ENCODE peak calls at places on chromosomes 4 and X, in six cellular contexts. Z is right cardiac atrium, U is neural progenitor cell, I is aorta, Y is IMR-90, T is upper lobe of left lung. V is an unnamed sample. For H3K27me3, the result is how much of the 10 kb centered on the place peaks cover.

GRCh38 chr4:181162266-181163063 is 1080.7 kb upstream of the TENM3 start:
- DNase-seq in Z (no peak), U (no peak), I (no peak), Y (no peak), T (no peak), V (no peak)

GRCh38 chrX:76148011-76148665 is 24.7 kb upstream of the PBDC1 start:
- DNase-seq in Z (no peak), U (no peak), I (no peak), Y (peak), T (no peak), V (peak)

GRCh38 chrX:113400193-113400704 is 559.6 kb upstream of the AMOT start:
- DNase-seq in Z (no peak), U (peak), I (no peak), Y (no peak), T (no peak), V (peak)

GRCh38 chrX:119791437-119792231 is at the start of gene RPL39:
- DNase-seq in Z (peak), U (peak), I (peak), Y (peak), T (peak), V (peak)

GRCh38 chr4:145829629-145830395 is 108.8 kb downstream of the ZNF827 start:
- DNase-seq in Z (no peak), U (no peak), I (no peak), Y (no peak), T (no peak), V (no peak)

GRCh38 chrX:143633530-143634372 is 2.1 kb downstream of the SLITRK4 start:
- DNase-seq in Z (peak), U (peak), I (peak), Y (no peak), T (peak), V (no peak)

GRCh38 chr4:38145033-38145673 is 185.0 kb downstream of the PTTG2 start:
- DNase-seq in Z (no peak), U (no peak), I (no peak), Y (no peak), T (no peak), V (no peak)

GRCh38 chr4:153010137-153010536 is 74.0 kb downstream of the FHDC1 start:
- DNase-seq in Z (no peak), U (no peak), I (no peak), Y (no peak), T (no peak), V (no peak)

DNA sequence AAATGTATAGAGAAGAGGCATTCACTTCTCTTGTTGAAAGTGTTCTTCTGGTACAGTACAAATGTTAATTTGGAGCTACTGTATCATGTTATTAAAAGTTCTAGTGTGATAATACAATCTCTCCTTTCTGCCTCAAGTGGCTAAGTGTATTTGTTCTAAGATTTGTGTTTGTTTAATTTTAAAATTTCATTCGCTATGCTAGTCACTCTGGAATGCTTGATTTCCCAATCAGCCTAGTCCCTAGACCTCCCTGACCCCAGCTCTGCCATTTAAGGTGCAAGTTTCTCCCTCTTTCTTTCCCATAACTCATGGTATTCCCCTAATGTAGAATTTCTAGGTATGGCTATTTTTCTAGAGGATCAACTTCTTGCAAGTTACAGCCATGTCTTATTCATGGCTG is 817.4 kb downstream of the STIM2 start:
- DNase-seq in Z (no peak), U (no peak), I (no peak), Y (no peak), T (no peak), V (peak)
- H3K27me3 ChIP-seq in Z (under half), U (under half), I (under half), Y (under half), T (under half), V (under half)

DNA sequence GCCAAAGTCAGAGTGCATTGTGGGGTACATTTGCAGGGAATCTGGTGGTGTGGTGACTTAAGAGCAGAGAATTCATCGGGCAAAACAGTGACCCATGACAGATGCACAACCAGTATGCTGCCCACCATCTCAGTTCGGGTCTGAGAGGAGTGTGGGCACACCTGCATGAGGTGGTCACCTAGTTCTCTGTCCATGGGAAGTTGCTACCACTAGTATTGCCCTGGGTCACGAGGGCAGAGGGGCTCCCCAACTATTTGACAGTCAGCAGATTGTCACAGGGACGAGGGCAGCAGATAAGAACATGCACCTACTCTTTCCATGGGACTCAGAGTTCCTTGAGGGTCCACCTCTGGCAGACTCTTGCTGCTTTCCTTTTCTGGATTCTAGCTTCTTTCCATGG is 305.2 kb upstream of the MAOA start:
- DNase-seq in Z (no peak), U (no peak), I (no peak), Y (no peak), T (no peak), V (no peak)
- H3K27me3 ChIP-seq in Z (under half), U (under half), I (under half), Y (under half), T (under half), V (under half)

GRCh38 chr4:5708829-5709680 is 696 bp upstream of the EVC2 start:
- DNase-seq in Z (peak), U (peak), I (no peak), Y (no peak), T (peak), V (no peak)
- H3K27me3 ChIP-seq in Z (under half), U (under half), I (under half), Y (under half), T (under half), V (under half)

GRCh38 chr4:169975131-169975836 is 50.9 kb downstream of the MFAP3L start:
- DNase-seq in Z (no peak), U (no peak), I (no peak), Y (no peak), T (no peak), V (peak)
- H3K27me3 ChIP-seq in Z (under half), U (under half), I (under half), Y (under half), T (under half), V (under half)

V was measured in adipocyte.